ENCODE peak calls at places on chromosomes 1 and 21, in seven cellular contexts. V, D, R, K, Z, L and X are unnamed samples.

GRCh38 chr1:55039342-55040082 is at the start of gene PCSK9:
- DNase-seq in Z (no peak), R (peak; percentile 82), L (peak; percentile 85), V (peak; percentile 89), K (no peak), D (peak; percentile 39), X (peak; percentile 71)

GRCh38 chr21:42262826-42263225 is 43.9 kb downstream of the ABCG1 start:
- DNase-seq in Z (no peak), D (peak; percentile 8), K (no peak), L (no peak), V (no peak), R (no peak), X (no peak)

GRCh38 chr21:42537106-42537742 is 23.6 kb downstream of the SLC37A1 start:
- DNase-seq in V (no peak), K (peak; percentile 16), D (no peak), L (no peak), Z (no peak), R (no peak), X (peak; percentile 2)

GRCh38 chr1:21620461-21620860 is 48.7 kb downstream of the RAP1GAP start:
- DNase-seq in Z (no peak), R (no peak), K (no peak), D (no peak), L (no peak), V (no peak), X (no peak)

GRCh38 chr1:207755846-207756692 is 4.2 kb downstream of the CD46 start:
- DNase-seq in Z (no peak), K (no peak), V (no peak), R (no peak), D (no peak), L (no peak), X (no peak)

GRCh38 chr1:167638064-167638463 is 8.0 kb downstream of the RCSD1 start:
- DNase-seq in L (no peak), K (no peak), R (no peak), Z (no peak), V (no peak), D (no peak), X (no peak)

GRCh38 chr21:34498623-34499022 is 13.4 kb downstream of the KCNE1 start:
- DNase-seq in R (no peak), K (no peak), Z (no peak), D (no peak), V (peak; percentile 36), L (no peak), X (no peak)

GRCh38 chr1:97243973-97244560 is 522.5 kb downstream of the PTBP2 start:
- DNase-seq in R (no peak), L (no peak), D (no peak), V (peak; percentile 36), Z (no peak), K (no peak), X (no peak)

GRCh38 chr1:39544327-39544726 is 32.3 kb downstream of the PABPC4 start:
- DNase-seq in K (no peak), Z (no peak), L (no peak), D (no peak), V (no peak), R (no peak), X (no peak)

GRCh38 chr1:31904339-31905092 is 33.7 kb downstream of the PTP4A2 start:
- DNase-seq in D (no peak), V (peak; percentile 51), Z (no peak), L (no peak), K (no peak), R (no peak), X (no peak)

GRCh38 chr1:183914283-183914682 is 109.4 kb downstream of the RGL1 start:
- DNase-seq in Z (no peak), D (no peak), K (no peak), V (peak; percentile 71), L (no peak), R (no peak), X (no peak)

GRCh38 chr1:47031585-47031984 is 8.1 kb downstream of the CYP4X1 start:
- DNase-seq in D (no peak), L (no peak), V (no peak), K (no peak), Z (no peak), R (no peak), X (no peak)